ENCODE peak calls at places on chromosomes 16 and 17, in five cellular contexts. R is H9, Z is H1, U is mesenchymal stem cell, E is trophoblast cell. L is an unnamed sample.

GRCh38 chr17:83082435-83082834 is 3.0 kb downstream of the METRNL start:
- DNase-seq in R (no peak), Z (no peak), U (no peak), E (no peak), L (no peak)

GRCh38 chr17:5254903-5255521 is 20.4 kb upstream of the SCIMP start:
- DNase-seq in R (no peak), Z (no peak), U (no peak), E (peak; percentile 77), L (no peak)

GRCh38 chr16:7487896-7488295 is 155.3 kb downstream of the RBFOX1 start:
- DNase-seq in R (no peak), Z (no peak), U (no peak), E (no peak), L (no peak)

GRCh38 chr16:67170168-67170947 is at the start of gene NOL3:
- DNase-seq in R (peak; percentile 93), Z (peak; percentile 79), U (peak; percentile 89), E (peak; percentile 72), L (no peak)

GRCh38 chr17:7356779-7357178 is 1.8 kb downstream of the TMEM95 start:
- DNase-seq in R (no peak), Z (no peak), U (no peak), E (no peak), L (no peak)

GRCh38 chr16:50265260-50265659 is 1.1 kb upstream of the ADCY7 start:
- DNase-seq in R (no peak), Z (no peak), U (peak; percentile 22), E (no peak), L (no peak)

GRCh38 chr17:49557204-49558024 is 18.3 kb upstream of the NXPH3 start:
- DNase-seq in R (peak; percentile 85), Z (peak; percentile 59), U (peak; percentile 67), E (peak; percentile 53), L (no peak)

GRCh38 chr17:43846221-43846712 is 709 bp upstream of the CD300LG start:
- DNase-seq in R (peak; percentile 95), Z (peak; percentile 100), U (peak; percentile 72), E (peak; percentile 91), L (peak; percentile 64)

GRCh38 chr17:60168654-60169053 is 18.9 kb downstream of the CA4 start:
- DNase-seq in R (peak; percentile 50), Z (no peak), U (no peak), E (no peak), L (no peak)

GRCh38 chr16:291539-291938 is 8.6 kb downstream of the PDIA2 start:
- DNase-seq in R (no peak), Z (no peak), U (no peak), E (no peak), L (no peak)

DNA sequence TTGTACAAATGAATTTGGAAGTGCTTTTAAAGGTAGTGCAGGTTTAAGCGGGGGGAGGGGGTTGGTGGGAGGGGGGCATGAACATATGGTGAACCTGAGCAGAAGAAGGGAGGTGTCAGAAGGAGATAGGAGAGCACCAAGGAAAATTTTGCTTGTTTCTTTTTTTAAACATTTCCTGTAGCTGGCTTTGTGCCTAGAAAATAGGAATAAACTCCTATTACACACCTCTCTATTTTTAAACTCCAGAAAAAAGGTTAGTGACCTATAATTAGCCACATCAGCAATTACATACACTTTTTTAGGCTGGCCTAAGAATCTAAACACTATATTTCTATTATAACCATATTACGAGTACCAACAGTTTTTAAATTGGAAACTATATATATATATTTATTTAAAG is 159.1 kb downstream of the SKAP1 start:
- DNase-seq in R (no peak), Z (no peak), U (no peak), E (no peak), L (no peak)
- H2BK12ac ChIP-seq in R (no peak overlapping the region), Z (no peak overlapping the region), U (no peak overlapping the region), E (no peak overlapping the region), L (no peak overlapping the region)

GRCh38 chr17:28747801-28748750 is 4.3 kb downstream of the TRAF4 start:
- DNase-seq in R (peak; percentile 36), Z (no peak), U (no peak), E (no peak), L (no peak)

GRCh38 chr17:28751600-28752366 is 8.0 kb downstream of the TRAF4 start:
- DNase-seq in R (peak; percentile 35), Z (no peak), U (no peak), E (no peak), L (no peak)

GRCh38 chr17:28749516-28750177 is 5.8 kb downstream of the TRAF4 start:
- DNase-seq in R (peak; percentile 60), Z (no peak), U (no peak), E (no peak), L (no peak)

GRCh38 chr17:28748852-28749515 is 5.2 kb downstream of the TRAF4 start:
- DNase-seq in R (peak; percentile 49), Z (no peak), U (peak; percentile 40), E (peak; percentile 31), L (no peak)

GRCh38 chr17:28750178-28751047 is 6.6 kb downstream of the TRAF4 start:
- DNase-seq in R (peak; percentile 97), Z (peak; percentile 96), U (peak; percentile 92), E (peak; percentile 98), L (peak; percentile 89)
- H3K4me2 ChIP-seq in R (no peak overlapping the region), Z (no peak overlapping the region), U (no peak overlapping the region), E (no peak overlapping the region), L (no peak overlapping the region)

GRCh38 chr17:1144139-1144538 is 35.6 kb downstream of the ABR start:
- DNase-seq in R (no peak), Z (no peak), U (no peak), E (no peak), L (no peak)
- H2AK5ac ChIP-seq in R (no peak overlapping the region), Z (no peak overlapping the region), U (no peak overlapping the region), E (no peak overlapping the region), L (no peak overlapping the region)

GRCh38 chr17:9177212-9177611 is 155.9 kb downstream of the NTN1 start:
- DNase-seq in R (no peak), Z (no peak), U (no peak), E (no peak), L (no peak)

GRCh38 chr17:9173386-9173983 is 152.2 kb downstream of the NTN1 start:
- DNase-seq in R (no peak), Z (no peak), U (no peak), E (no peak), L (no peak)

GRCh38 chr17:9174779-9175574 is 153.7 kb downstream of the NTN1 start:
- DNase-seq in R (no peak), Z (no peak), U (no peak), E (no peak), L (no peak)

GRCh38 chr17:9175700-9176467 is 154.6 kb downstream of the NTN1 start:
- DNase-seq in R (no peak), Z (no peak), U (no peak), E (no peak), L (no peak)

GRCh38 chr17:9174312-9174711 is 153.0 kb downstream of the NTN1 start:
- DNase-seq in R (no peak), Z (no peak), U (no peak), E (no peak), L (no peak)
- H2BK12ac ChIP-seq in R (no peak overlapping the region), Z (no peak overlapping the region), U (no peak overlapping the region), E (no peak overlapping the region), L (no peak overlapping the region)

GRCh38 chr17:42116705-42117396 is 4.3 kb downstream of the KAT2A start:
- DNase-seq in R (peak; percentile 90), Z (peak; percentile 86), U (peak; percentile 83), E (peak; percentile 94), L (peak; percentile 67)
- H3K4me2 ChIP-seq in R (no peak overlapping the region), Z (no peak overlapping the region), U (no peak overlapping the region), E (no peak overlapping the region), L (no peak overlapping the region)